ENCODE peak calls at places on chromosome 12, in six cellular contexts. M is lower leg skin, A is uterus, G is LoVo, W is adrenal gland, X is pons. L is an unnamed sample.

GRCh38 chr12:65911321-65911720 is 87.0 kb downstream of the HMGA2 start:
- DNase-seq in M (no peak), A (no peak), G (no peak), W (peak), X (no peak), L (no peak)

GRCh38 chr12:102740157-102741032 is 176.6 kb downstream of the PAH start:
- DNase-seq in M (no peak), A (no peak), G (peak), W (no peak), X (peak), L (no peak)

GRCh38 chr12:92898755-92899154 is 30.3 kb downstream of the EEA1 start:
- DNase-seq in M (no peak), A (no peak), G (no peak), W (no peak), X (no peak), L (no peak)

GRCh38 chr12:6052940-6053329 is 71.5 kb downstream of the VWF start:
- DNase-seq in M (no peak), A (no peak), G (no peak), W (no peak), X (no peak), L (no peak)

GRCh38 chr12:58106185-58106584 is 164.8 kb downstream of the ATP23 start:
- DNase-seq in M (no peak), A (no peak), G (no peak), W (no peak), X (peak), L (no peak)

GRCh38 chr12:86376052-86376451 is 119.9 kb upstream of the MGAT4C start:
- DNase-seq in M (no peak), A (no peak), G (no peak), W (no peak), X (no peak), L (no peak)

GRCh38 chr12:46946137-46946536 is 120.3 kb upstream of the SLC38A4 start:
- DNase-seq in M (no peak), A (no peak), G (no peak), W (no peak), X (no peak), L (no peak)

GRCh38 chr12:124369055-124369900 is 74.4 kb downstream of the RFLNA start:
- DNase-seq in M (peak), A (peak), G (no peak), W (peak), X (peak), L (peak)

GRCh38 chr12:49244161-49244560 is 20.7 kb upstream of the TUBA1C start:
- DNase-seq in M (no peak), A (no peak), G (no peak), W (no peak), X (no peak), L (no peak)

GRCh38 chr12:102920271-102920670 is 3.2 kb upstream of the PAH start:
- DNase-seq in M (no peak), A (no peak), G (no peak), W (no peak), X (no peak), L (no peak)

GRCh38 chr12:26117321-26117720 is 7.5 kb downstream of the BHLHE41 start:
- DNase-seq in M (no peak), A (no peak), G (no peak), W (no peak), X (peak), L (no peak)

GRCh38 chr12:67572492-67572891 is 76.1 kb upstream of the DYRK2 start:
- DNase-seq in M (no peak), A (no peak), G (no peak), W (no peak), X (no peak), L (no peak)

L was measured in left lung.